ENCODE peak calls at places on chromosome 19, in four cellular contexts. P is foreskin fibroblast, I is IMR-90, F is HepG2. X is an unnamed sample.

GRCh38 chr19:4851551-4852290 is 15.7 kb downstream of the PLIN3 start:
- DNase-seq in P (peak; percentile 71), I (peak; percentile 42), F (peak; percentile 85), X (peak; percentile 55)

GRCh38 chr19:45443462-45444317 is 20.0 kb upstream of the ERCC1 start:
- DNase-seq in P (peak; percentile 96), I (peak; percentile 82), F (peak; percentile 93), X (peak; percentile 93)

GRCh38 chr19:36460046-36460445 is 29.3 kb downstream of the ZNF566 start:
- DNase-seq in P (no peak), I (peak; percentile 29), F (no peak), X (peak; percentile 8)

GRCh38 chr19:54341295-54341694 is 2.3 kb upstream of the LILRA4 start:
- DNase-seq in P (no peak), I (no peak), F (no peak), X (no peak)

GRCh38 chr19:30078381-30078910 is 136.4 kb downstream of the URI1 start:
- DNase-seq in P (no peak), I (no peak), F (no peak), X (no peak)

GRCh38 chr19:15280915-15281683 is 48.9 kb upstream of the EPHX3 start:
- DNase-seq in P (peak; percentile 94), I (peak; percentile 89), F (peak; percentile 55), X (peak; percentile 89)

GRCh38 chr19:38441660-38442348 is 8.3 kb downstream of the RYR1 start:
- DNase-seq in P (no peak), I (no peak), F (peak; percentile 16), X (peak; percentile 8)

GRCh38 chr19:14000691-14001365 is 5.3 kb downstream of the RFX1 start:
- DNase-seq in P (no peak), I (no peak), F (no peak), X (no peak)

GRCh38 chr19:28403698-28404099 is 809.3 kb downstream of the UQCRFS1 start:
- DNase-seq in P (no peak), I (no peak), F (no peak), X (no peak)

GRCh38 chr19:54558339-54558738 is 15.3 kb upstream of the LILRA2 start:
- DNase-seq in P (no peak), I (no peak), F (no peak), X (no peak)

GRCh38 chr19:44846455-44847143 is 502 bp downstream of the NECTIN2 start:
- DNase-seq in P (peak; percentile 33), I (no peak), F (no peak), X (peak; percentile 35)

GRCh38 chr19:17327654-17328516 is 6.8 kb downstream of the ANO8 start:
- DNase-seq in P (no peak), I (no peak), F (peak; percentile 13), X (peak; percentile 65)

GRCh38 chr19:55640043-55640576 is 692 bp upstream of the ZNF580 start:
- DNase-seq in P (peak; percentile 92), I (peak; percentile 68), F (no peak), X (peak; percentile 78)

GRCh38 chr19:8194528-8195275 is 14.5 kb upstream of the CERS4 start:
- DNase-seq in P (no peak), I (no peak), F (no peak), X (no peak)

GRCh38 chr19:16098821-16099220 is 12.9 kb upstream of the RAB8A start:
- DNase-seq in P (no peak), I (no peak), F (no peak), X (no peak)

GRCh38 chr19:41433171-41433570 is 6.0 kb upstream of the B3GNT8 start:
- DNase-seq in P (no peak), I (no peak), F (no peak), X (no peak)

GRCh38 chr19:45499196-45500180 is 1.2 kb downstream of the PPM1N start:
- DNase-seq in P (peak; percentile 67), I (no peak), F (no peak), X (no peak)

GRCh38 chr19:56690668-56691067 is 19.1 kb upstream of the ZNF835 start:
- DNase-seq in P (no peak), I (no peak), F (no peak), X (no peak)

GRCh38 chr19:55626350-55626749 is 2.0 kb upstream of the ZNF784 start:
- DNase-seq in P (no peak), I (no peak), F (no peak), X (no peak)

GRCh38 chr19:4660181-4660791 is 9.9 kb downstream of the MYDGF start:
- DNase-seq in P (no peak), I (no peak), F (peak; percentile 42), X (no peak)

GRCh38 chr19:7989071-7989575 is 16.3 kb downstream of the ELAVL1 start:
- DNase-seq in P (no peak), I (no peak), F (no peak), X (peak; percentile 23)

GRCh38 chr19:17339088-17339741 is 1.9 kb downstream of the GTPBP3 start:
- DNase-seq in P (no peak), I (no peak), F (no peak), X (no peak)

GRCh38 chr19:12789098-12789903 is 2.0 kb upstream of the JUNB start:
- DNase-seq in P (peak; percentile 49), I (peak; percentile 18), F (no peak), X (peak; percentile 42)

GRCh38 chr19:9615828-9616227 is 5.2 kb downstream of the ZNF561 start:
- DNase-seq in P (no peak), I (no peak), F (no peak), X (no peak)

GRCh38 chr19:39070888-39071287 is 13.3 kb upstream of the ACP7 start:
- DNase-seq in P (peak; percentile 36), I (peak; percentile 32), F (no peak), X (no peak)

GRCh38 chr19:33606556-33606955 is 15.2 kb upstream of the CHST8 start:
- DNase-seq in P (no peak), I (no peak), F (no peak), X (no peak)
- TF ChIP-seq CTCF in P (no peak), I (no peak), F (no peak), X (no peak)

GRCh38 chr19:3343619-3344502 is 22.5 kb upstream of the NFIC start:
- DNase-seq in P (peak; percentile 93), I (peak; percentile 78), F (peak; percentile 86), X (peak; percentile 90)
- H3K4me3 ChIP-seq in P (peak overlapping the region; percentile 15), I (no peak overlapping the region), F (peak overlapping the region; percentile 48), X (no peak overlapping the region)

GRCh38 chr19:49689133-49690072 is at the start of gene ADM5:
- DNase-seq in P (peak; percentile 62), I (no peak), F (no peak), X (no peak)
- TF ChIP-seq CTCF in P (peak; percentile 61), I (peak; percentile 40), F (no peak), X (peak; percentile 41)

GRCh38 chr19:50315773-50316448 is 13.3 kb downstream of the KCNC3 start:
- DNase-seq in P (no peak), I (no peak), F (no peak), X (no peak)
- H3K4me3 ChIP-seq in P (no peak overlapping the region), I (no peak overlapping the region), F (no peak overlapping the region), X (no peak overlapping the region)

GRCh38 chr19:1106841-1107654 is 3.3 kb downstream of the GPX4 start:
- DNase-seq in P (peak; percentile 72), I (peak; percentile 49), F (peak; percentile 20), X (peak; percentile 65)
- TF ChIP-seq CTCF in P (peak; percentile 16), I (peak; percentile 9), F (peak; percentile 30), X (peak; percentile 11)